ENCODE peak calls at places on chromosomes 1 and 21, in five cellular contexts. One of them, this sample, is unnamed.

GRCh38 chr1:39525366-39526165 is 34.1 kb downstream of the BMP8A start:
- DNase-seq in NB4: peak; percentile 80
- DNase-seq in heart right ventricle: peak; percentile 32
- DNase-seq in thoracic aorta: no peak
- DNase-seq in H7: no peak
- DNase-seq in this sample: peak; percentile 38

GRCh38 chr1:150877220-150877516 is 769 bp upstream of the ARNT start:
- DNase-seq in NB4: peak; percentile 29
- DNase-seq in heart right ventricle: no peak
- DNase-seq in H7: no peak
- DNase-seq in thoracic aorta: no peak
- DNase-seq in this sample: no peak

GRCh38 chr1:220487297-220487820 is 40.6 kb upstream of the MARK1 start:
- DNase-seq in heart right ventricle: no peak
- DNase-seq in H7: no peak
- DNase-seq in thoracic aorta: no peak
- DNase-seq in NB4: peak; percentile 25
- DNase-seq in this sample: peak; percentile 90

GRCh38 chr1:49045371-49045770 is 268.7 kb upstream of the BEND5 start:
- DNase-seq in NB4: no peak
- DNase-seq in H7: no peak
- DNase-seq in thoracic aorta: no peak
- DNase-seq in heart right ventricle: no peak
- DNase-seq in this sample: no peak

GRCh38 chr1:86778510-86779218 is 74.3 kb downstream of the SH3GLB1 start:
- DNase-seq in thoracic aorta: no peak
- DNase-seq in NB4: peak; percentile 21
- DNase-seq in heart right ventricle: no peak
- DNase-seq in H7: no peak
- DNase-seq in this sample: peak; percentile 60

GRCh38 chr1:51234721-51235425 is 1.2 kb upstream of the RNF11 start:
- DNase-seq in thoracic aorta: peak; percentile 47
- DNase-seq in NB4: peak; percentile 64
- DNase-seq in heart right ventricle: peak; percentile 44
- DNase-seq in H7: no peak
- DNase-seq in this sample: peak; percentile 81

GRCh38 chr1:79052829-79053449 is 46.4 kb upstream of the ADGRL4 start:
- DNase-seq in heart right ventricle: no peak
- DNase-seq in H7: no peak
- DNase-seq in thoracic aorta: no peak
- DNase-seq in NB4: no peak
- DNase-seq in this sample: peak; percentile 92

GRCh38 chr1:23561813-23562100 is 2.5 kb upstream of the ID3 start:
- DNase-seq in H7: no peak
- DNase-seq in thoracic aorta: no peak
- DNase-seq in NB4: no peak
- DNase-seq in heart right ventricle: no peak
- DNase-seq in this sample: no peak

GRCh38 chr1:203172184-203173115 is 3.2 kb downstream of the MYBPH start:
- DNase-seq in NB4: peak; percentile 63
- DNase-seq in heart right ventricle: peak; percentile 56
- DNase-seq in H7: peak; percentile 95
- DNase-seq in thoracic aorta: no peak
- DNase-seq in this sample: peak; percentile 76

GRCh38 chr21:44911384-44912157 is 9.1 kb downstream of the ITGB2 start:
- DNase-seq in thoracic aorta: no peak
- DNase-seq in heart right ventricle: peak; percentile 81
- DNase-seq in H7: peak; percentile 81
- DNase-seq in NB4: no peak
- DNase-seq in this sample: peak; percentile 40

GRCh38 chr1:236204656-236205055 is 62.3 kb downstream of the GPR137B start:
- DNase-seq in H7: no peak
- DNase-seq in heart right ventricle: no peak
- DNase-seq in NB4: no peak
- DNase-seq in thoracic aorta: no peak
- DNase-seq in this sample: no peak

GRCh38 chr21:38333290-38334272 is 76.8 kb downstream of the KCNJ15 start:
- DNase-seq in heart right ventricle: peak; percentile 40
- DNase-seq in H7: peak; percentile 59
- DNase-seq in NB4: peak; percentile 20
- DNase-seq in thoracic aorta: no peak
- DNase-seq in this sample: no peak

GRCh38 chr1:26404641-26405040 is 6.0 kb upstream of the LIN28A start:
- DNase-seq in heart right ventricle: no peak
- DNase-seq in thoracic aorta: no peak
- DNase-seq in H7: no peak
- DNase-seq in NB4: no peak
- DNase-seq in this sample: no peak

GRCh38 chr1:186871784-186872183 is 43.0 kb downstream of the PLA2G4A start:
- DNase-seq in NB4: no peak
- DNase-seq in H7: no peak
- DNase-seq in thoracic aorta: no peak
- DNase-seq in heart right ventricle: no peak
- DNase-seq in this sample: no peak

GRCh38 chr1:17909634-17910033 is 154.5 kb downstream of the ACTL8 start:
- DNase-seq in NB4: peak; percentile 5
- DNase-seq in H7: peak; percentile 60
- DNase-seq in heart right ventricle: no peak
- DNase-seq in thoracic aorta: no peak
- DNase-seq in this sample: no peak

GRCh38 chr1:111746614-111746999 is 7.4 kb upstream of the INKA2 start:
- DNase-seq in thoracic aorta: no peak
- DNase-seq in NB4: no peak
- DNase-seq in heart right ventricle: no peak
- DNase-seq in H7: no peak
- DNase-seq in this sample: no peak

GRCh38 chr1:215651867-215652266 is 84.8 kb downstream of the KCTD3 start:
- DNase-seq in heart right ventricle: no peak
- DNase-seq in H7: no peak
- DNase-seq in thoracic aorta: no peak
- DNase-seq in NB4: no peak
- DNase-seq in this sample: peak; percentile 15

GRCh38 chr1:84582802-84583587 is 8.8 kb upstream of the CTBS start:
- DNase-seq in thoracic aorta: no peak
- DNase-seq in H7: no peak
- DNase-seq in heart right ventricle: no peak
- DNase-seq in NB4: no peak
- DNase-seq in this sample: no peak

GRCh38 chr1:202244841-202245261 is 51.3 kb downstream of the LGR6 start:
- DNase-seq in NB4: no peak
- DNase-seq in heart right ventricle: no peak
- DNase-seq in H7: no peak
- DNase-seq in thoracic aorta: no peak
- DNase-seq in this sample: no peak

GRCh38 chr1:154583691-154584212 is 16.2 kb downstream of the CHRNB2 start:
- DNase-seq in thoracic aorta: no peak
- DNase-seq in H7: no peak
- DNase-seq in NB4: no peak
- DNase-seq in heart right ventricle: no peak
- DNase-seq in this sample: no peak

GRCh38 chr1:216462061-216462775 is 39.0 kb upstream of the USH2A start:
- DNase-seq in thoracic aorta: no peak
- DNase-seq in H7: no peak
- DNase-seq in NB4: no peak
- DNase-seq in heart right ventricle: no peak
- DNase-seq in this sample: no peak

GRCh38 chr1:66374561-66375111 is 159.3 kb upstream of the SGIP1 start:
- DNase-seq in H7: no peak
- DNase-seq in thoracic aorta: no peak
- DNase-seq in NB4: peak; percentile 59
- DNase-seq in heart right ventricle: no peak
- DNase-seq in this sample: no peak

GRCh38 chr1:221693087-221693486 is 48.8 kb downstream of the DUSP10 start:
- DNase-seq in H7: peak; percentile 27
- DNase-seq in heart right ventricle: no peak
- DNase-seq in thoracic aorta: no peak
- DNase-seq in NB4: no peak
- DNase-seq in this sample: peak; percentile 73

GRCh38 chr1:223760833-223761232 is 48.5 kb downstream of the CAPN2 start:
- DNase-seq in H7: no peak
- DNase-seq in thoracic aorta: no peak
- DNase-seq in NB4: no peak
- DNase-seq in heart right ventricle: no peak
- DNase-seq in this sample: no peak

GRCh38 chr1:154996966-154997701 is 3.7 kb downstream of the LENEP start:
- DNase-seq in H7: no peak
- DNase-seq in heart right ventricle: no peak
- DNase-seq in thoracic aorta: no peak
- DNase-seq in NB4: peak; percentile 69
- DNase-seq in this sample: no peak

GRCh38 chr1:23980725-23981063 is 567 bp upstream of the SRSF10 start:
- DNase-seq in H7: peak; percentile 52
- DNase-seq in thoracic aorta: no peak
- DNase-seq in NB4: peak; percentile 88
- DNase-seq in heart right ventricle: no peak
- DNase-seq in this sample: peak; percentile 81

GRCh38 chr21:35390013-35390776 is 341.1 kb upstream of the RUNX1 start:
- DNase-seq in heart right ventricle: no peak
- DNase-seq in thoracic aorta: no peak
- DNase-seq in H7: no peak
- DNase-seq in NB4: no peak
- DNase-seq in this sample: no peak

GRCh38 chr1:240706150-240706904 is 94.4 kb upstream of the GREM2 start:
- DNase-seq in NB4: no peak
- DNase-seq in thoracic aorta: no peak
- DNase-seq in heart right ventricle: no peak
- DNase-seq in H7: no peak
- DNase-seq in this sample: no peak

GRCh38 chr1:153678519-153679336 is at the start of gene NPR1:
- DNase-seq in H7: peak; percentile 93
- DNase-seq in heart right ventricle: peak; percentile 72
- DNase-seq in NB4: peak; percentile 57
- DNase-seq in thoracic aorta: peak; percentile 35
- DNase-seq in this sample: no peak

GRCh38 chr1:46749921-46750404 is 31.0 kb upstream of the EFCAB14 start:
- DNase-seq in thoracic aorta: no peak
- DNase-seq in NB4: no peak
- DNase-seq in heart right ventricle: no peak
- DNase-seq in H7: no peak
- DNase-seq in this sample: no peak

This sample was measured in OCI-M1.